ENCODE peak calls at places on chromosomes 16 and 17, in four cellular contexts. F, I, Q and R are unnamed samples.

GRCh38 chr16:84454611-84455010 is 49.8 kb downstream of the MEAK7 start:
- DNase-seq in Q (no peak), I (no peak), F (no peak), R (no peak)

GRCh38 chr17:10265100-10265810 is 66.8 kb upstream of the GAS7 start:
- DNase-seq in I (no peak), F (peak; percentile 42), Q (peak; percentile 44), R (no peak)

GRCh38 chr16:88941051-88941932 is 35.7 kb downstream of the CBFA2T3 start:
- DNase-seq in F (no peak), Q (no peak), I (no peak), R (no peak)

GRCh38 chr17:59706900-59707181 is 389 bp downstream of the PTRH2 start:
- DNase-seq in Q (no peak), I (no peak), F (no peak), R (no peak)

GRCh38 chr17:77209330-77209748 is 68.6 kb downstream of the SEC14L1 start:
- DNase-seq in I (peak; percentile 93), F (no peak), Q (no peak), R (no peak)

GRCh38 chr17:45341389-45342158 is 24.8 kb upstream of the MAP3K14 start:
- DNase-seq in Q (peak; percentile 98), F (peak; percentile 99), I (no peak), R (peak; percentile 99)

GRCh38 chr17:58210922-58211321 is 8.1 kb downstream of the MKS1 start:
- DNase-seq in I (no peak), Q (no peak), F (no peak), R (no peak)

GRCh38 chr17:61201211-61201610 is 198.4 kb upstream of the TBX2 start:
- DNase-seq in I (no peak), F (peak; percentile 98), Q (peak; percentile 82), R (peak; percentile 97)

GRCh38 chr16:66899945-66900688 is 18.6 kb downstream of the CDH16 start:
- DNase-seq in F (peak; percentile 78), I (peak; percentile 24), Q (peak; percentile 75), R (peak; percentile 79)

GRCh38 chr16:9854665-9855064 is 327.6 kb downstream of the GRIN2A start:
- DNase-seq in F (peak; percentile 50), Q (no peak), I (no peak), R (peak; percentile 51)

GRCh38 chr16:64892843-64893242 is 229.0 kb downstream of the CDH11 start:
- DNase-seq in I (no peak), Q (peak; percentile 53), F (peak; percentile 96), R (peak; percentile 23)

GRCh38 chr16:3180445-3180878 is 7.5 kb upstream of the OR1F1 start:
- DNase-seq in F (no peak), I (no peak), Q (no peak), R (peak; percentile 72)

GRCh38 chr17:561118-561517 is 153.5 kb downstream of the VPS53 start:
- DNase-seq in F (peak; percentile 74), I (no peak), Q (peak; percentile 57), R (peak; percentile 81)